ENCODE peak calls at places on chromosomes 7 and 10, in five cellular contexts. K is tibial nerve; A is CD8-positive, alpha-beta memory T cell; E is tibial artery; X is OCI-LY7. U is an unnamed sample.

GRCh38 chr7:82506702-82507101 is 63.1 kb upstream of the CACNA2D1 start:
- DNase-seq in K (no peak), A (no peak), E (peak; percentile 49), X (no peak), U (peak; percentile 34)

GRCh38 chr10:50508315-50509051 is 115.3 kb downstream of the SGMS1 start:
- DNase-seq in K (no peak), A (peak; percentile 41), E (no peak), X (no peak), U (no peak)

GRCh38 chr10:106424076-106424475 is 740.4 kb downstream of the SORCS1 start:
- DNase-seq in K (no peak), A (no peak), E (no peak), X (no peak), U (no peak)

GRCh38 chr7:70542750-70543376 is 589.1 kb upstream of the GALNT17 start:
- DNase-seq in K (no peak), A (no peak), E (no peak), X (no peak), U (no peak)

GRCh38 chr10:777913-778479 is 88.5 kb upstream of the DIP2C start:
- DNase-seq in K (no peak), A (no peak), E (no peak), X (no peak), U (no peak)

GRCh38 chr7:105210721-105211205 is 178.0 kb downstream of the SRPK2 start:
- DNase-seq in K (no peak), A (no peak), E (no peak), X (peak; percentile 18), U (no peak)

GRCh38 chr7:116678812-116679211 is 6.8 kb downstream of the MET start:
- DNase-seq in K (no peak), A (no peak), E (no peak), X (no peak), U (no peak)

GRCh38 chr7:10282909-10283308 is 690.8 kb upstream of the PHF14 start:
- DNase-seq in K (no peak), A (no peak), E (no peak), X (no peak), U (no peak)

GRCh38 chr7:107948645-107949442 is 54.1 kb downstream of the LAMB1 start:
- DNase-seq in K (no peak), A (no peak), E (no peak), X (no peak), U (peak; percentile 93)

GRCh38 chr10:1732501-1733123 is 4.7 kb downstream of the ADARB2 start:
- DNase-seq in K (no peak), A (no peak), E (no peak), X (no peak), U (no peak)

GRCh38 chr10:127464561-127464960 is 84.5 kb upstream of the NPS start:
- DNase-seq in K (no peak), A (no peak), E (no peak), X (no peak), U (no peak)

GRCh38 chr7:145030754-145031153 is 194.9 kb upstream of the TPK1 start:
- DNase-seq in K (no peak), A (no peak), E (no peak), X (no peak), U (no peak)

DNA sequence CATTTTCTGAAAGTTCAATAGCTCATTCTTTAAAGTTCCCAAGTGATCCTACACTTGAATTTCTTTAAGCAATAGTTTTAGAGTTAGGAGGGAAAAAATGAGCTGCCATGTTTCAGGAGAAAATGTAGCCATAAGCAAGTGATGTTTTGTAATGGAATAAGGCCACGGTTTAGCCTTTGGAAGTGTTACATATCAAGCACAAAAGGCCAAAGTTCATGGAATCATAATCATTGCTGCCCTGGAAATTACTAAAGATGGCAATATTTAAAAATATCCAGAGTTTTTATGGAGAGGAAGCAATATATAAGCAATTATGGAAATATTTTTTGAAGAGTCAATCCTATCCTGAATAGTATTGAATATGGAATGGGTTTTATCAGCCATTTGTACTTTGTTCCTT is 68.4 kb downstream of the ETV1 start:
- DNase-seq in K (no peak), A (no peak), E (no peak), X (no peak), U (no peak)
- H3K27ac ChIP-seq in K (no peak overlapping the region), A (no peak overlapping the region), E (no peak overlapping the region), X (no peak overlapping the region), U (no peak overlapping the region)

GRCh38 chr7:2819954-2820397 is 24.1 kb downstream of the GNA12 start:
- DNase-seq in K (no peak), A (no peak), E (no peak), X (no peak), U (no peak)
- H3K27ac ChIP-seq in K (no peak overlapping the region), A (no peak overlapping the region), E (peak overlapping the region; percentile 48), X (no peak overlapping the region), U (peak overlapping the region; percentile 93)

GRCh38 chr10:113912582-113912981 is 58.1 kb downstream of the NHLRC2 start:
- DNase-seq in K (no peak), A (no peak), E (no peak), X (no peak), U (no peak)

GRCh38 chr10:113911113-113911512 is 56.7 kb downstream of the NHLRC2 start:
- DNase-seq in K (no peak), A (no peak), E (no peak), X (no peak), U (no peak)

GRCh38 chr10:113905756-113906155 is 51.3 kb downstream of the NHLRC2 start:
- DNase-seq in K (no peak), A (no peak), E (no peak), X (no peak), U (no peak)

GRCh38 chr10:113911839-113912238 is 57.4 kb downstream of the NHLRC2 start:
- DNase-seq in K (no peak), A (no peak), E (no peak), X (no peak), U (no peak)

DNA sequence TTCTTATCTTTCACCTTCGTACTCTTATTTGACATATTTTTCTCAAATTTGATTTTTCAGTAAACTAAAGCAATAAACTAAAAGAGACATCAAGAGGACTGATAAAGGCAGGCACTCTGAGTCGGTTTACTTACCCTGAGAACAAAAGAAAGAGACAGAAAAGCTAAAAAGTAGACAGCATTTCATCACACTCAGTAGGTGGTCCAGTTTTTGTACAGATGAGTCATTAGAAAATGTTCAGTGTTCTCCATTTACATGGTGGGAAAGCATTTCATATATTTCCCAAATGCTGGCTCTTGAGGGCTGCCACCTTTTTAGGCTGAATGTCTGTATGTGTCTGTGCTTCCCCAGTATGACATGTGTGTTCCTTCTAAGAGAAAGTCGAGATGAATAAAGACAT is 52.7 kb downstream of the NHLRC2 start:
- DNase-seq in K (no peak), A (no peak), E (no peak), X (no peak), U (peak; percentile 81)
- H3K27ac ChIP-seq in K (no peak overlapping the region), A (no peak overlapping the region), E (no peak overlapping the region), X (no peak overlapping the region), U (peak overlapping the region; percentile 68)

GRCh38 chr7:26735976-26736600 is 128.3 kb downstream of the SKAP2 start:
- DNase-seq in K (no peak), A (no peak), E (no peak), X (no peak), U (no peak)
- H3K27ac ChIP-seq in K (no peak overlapping the region), A (no peak overlapping the region), E (no peak overlapping the region), X (no peak overlapping the region), U (no peak overlapping the region)

GRCh38 chr10:59362184-59362966 is at the start of gene FAM13C:
- DNase-seq in K (no peak), A (no peak), E (peak; percentile 71), X (no peak), U (peak; percentile 46)

GRCh38 chr10:59360605-59361515 is 1.5 kb downstream of the FAM13C start:
- DNase-seq in K (no peak), A (no peak), E (no peak), X (no peak), U (no peak)

GRCh38 chr10:59361659-59362183 is 628 bp downstream of the FAM13C start:
- DNase-seq in K (no peak), A (no peak), E (no peak), X (no peak), U (peak; percentile 11)

GRCh38 chr10:59363446-59363958 is 1.2 kb upstream of the FAM13C start:
- DNase-seq in K (no peak), A (no peak), E (no peak), X (no peak), U (no peak)

GRCh38 chr10:59362991-59363390 is 642 bp upstream of the FAM13C start:
- DNase-seq in K (peak; percentile 32), A (no peak), E (peak; percentile 79), X (no peak), U (peak; percentile 46)
- H3K27ac ChIP-seq in K (peak overlapping the region; percentile 46), A (no peak overlapping the region), E (peak overlapping the region; percentile 85), X (no peak overlapping the region), U (no peak overlapping the region)

DNA sequence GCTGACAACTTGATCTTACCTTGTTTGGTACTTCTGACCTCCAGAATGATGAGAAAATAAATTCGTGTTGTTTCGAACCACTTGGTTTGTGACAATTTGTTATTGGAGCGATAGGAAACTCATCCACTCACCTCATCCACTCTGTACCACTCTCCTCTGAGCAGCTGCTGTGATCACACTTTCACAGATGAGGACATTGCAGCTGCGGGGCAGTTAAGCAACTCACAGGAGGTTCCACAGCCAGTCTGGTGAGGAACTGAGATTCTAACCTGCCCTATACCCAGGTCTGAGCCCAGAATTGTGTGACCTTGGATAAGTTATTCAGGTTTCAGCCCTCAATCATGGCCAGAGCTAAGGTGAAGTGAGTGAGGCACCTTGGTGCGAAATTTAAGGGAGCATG is 35.2 kb downstream of the BTBD16 start:
- DNase-seq in K (no peak), A (no peak), E (no peak), X (peak; percentile 70), U (no peak)
- H3K27ac ChIP-seq in K (no peak overlapping the region), A (no peak overlapping the region), E (no peak overlapping the region), X (peak overlapping the region; percentile 79), U (no peak overlapping the region)

U was measured in brain microvascular endothelial cell.